ENCODE peak calls at places on chromosomes 7 and 10, in five cellular contexts. One of them, this sample, is unnamed.

GRCh38 chr7:159127691-159128642 is 16.7 kb downstream of the VIPR2 start:
- DNase-seq in A549: no peak
- DNase-seq in lower lobe of right lung: no peak
- DNase-seq in breast epithelium: no peak
- DNase-seq in heart right ventricle: no peak
- DNase-seq in this sample: no peak

GRCh38 chr7:103487419-103487818 is 41.4 kb upstream of the SLC26A5 start:
- DNase-seq in lower lobe of right lung: no peak
- DNase-seq in breast epithelium: no peak
- DNase-seq in A549: no peak
- DNase-seq in heart right ventricle: no peak
- DNase-seq in this sample: no peak

GRCh38 chr10:125605167-125605566 is 77.8 kb downstream of the TEX36 start:
- DNase-seq in A549: no peak
- DNase-seq in heart right ventricle: no peak
- DNase-seq in lower lobe of right lung: no peak
- DNase-seq in breast epithelium: no peak
- DNase-seq in this sample: no peak

GRCh38 chr7:50369408-50370026 is 65.0 kb downstream of the IKZF1 start:
- DNase-seq in A549: no peak
- DNase-seq in heart right ventricle: no peak
- DNase-seq in breast epithelium: no peak
- DNase-seq in lower lobe of right lung: no peak
- DNase-seq in this sample: no peak

GRCh38 chr7:2894118-2894940 is 50.2 kb upstream of the GNA12 start:
- DNase-seq in breast epithelium: no peak
- DNase-seq in heart right ventricle: no peak
- DNase-seq in lower lobe of right lung: no peak
- DNase-seq in A549: no peak
- DNase-seq in this sample: no peak

GRCh38 chr10:33484787-33485186 is 150.3 kb upstream of the NRP1 start:
- DNase-seq in breast epithelium: no peak
- DNase-seq in heart right ventricle: no peak
- DNase-seq in A549: no peak
- DNase-seq in lower lobe of right lung: no peak
- DNase-seq in this sample: no peak

GRCh38 chr7:66921396-66921917 is 432 bp downstream of the TMEM248 start:
- DNase-seq in breast epithelium: peak
- DNase-seq in heart right ventricle: no peak
- DNase-seq in lower lobe of right lung: no peak
- DNase-seq in A549: no peak
- DNase-seq in this sample: peak

GRCh38 chr10:132865851-132866600 is 76.3 kb downstream of the CFAP46 start:
- DNase-seq in heart right ventricle: peak
- DNase-seq in A549: no peak
- DNase-seq in breast epithelium: peak
- DNase-seq in lower lobe of right lung: peak
- DNase-seq in this sample: no peak

GRCh38 chr7:134899729-134900128 is 86.6 kb upstream of the AGBL3 start:
- DNase-seq in breast epithelium: no peak
- DNase-seq in lower lobe of right lung: no peak
- DNase-seq in A549: no peak
- DNase-seq in heart right ventricle: no peak
- DNase-seq in this sample: no peak

GRCh38 chr7:95267754-95268153 is 56.6 kb downstream of the PON1 start:
- DNase-seq in breast epithelium: no peak
- DNase-seq in heart right ventricle: no peak
- DNase-seq in lower lobe of right lung: no peak
- DNase-seq in A549: no peak
- DNase-seq in this sample: no peak

GRCh38 chr7:102140952-102141370 is 145.7 kb upstream of the SH2B2 start:
- DNase-seq in heart right ventricle: no peak
- DNase-seq in breast epithelium: no peak
- DNase-seq in lower lobe of right lung: no peak
- DNase-seq in A549: no peak
- DNase-seq in this sample: no peak

GRCh38 chr7:38178695-38179344 is 775 bp downstream of the STARD3NL start:
- DNase-seq in lower lobe of right lung: no peak
- DNase-seq in heart right ventricle: no peak
- DNase-seq in breast epithelium: no peak
- DNase-seq in A549: no peak
- DNase-seq in this sample: no peak

GRCh38 chr10:94358480-94358879 is 4.3 kb downstream of the NOC3L start:
- DNase-seq in heart right ventricle: no peak
- DNase-seq in lower lobe of right lung: no peak
- DNase-seq in breast epithelium: no peak
- DNase-seq in A549: no peak
- DNase-seq in this sample: no peak

GRCh38 chr10:79310911-79311573 is 36.2 kb upstream of the PPIF start:
- DNase-seq in heart right ventricle: peak
- DNase-seq in lower lobe of right lung: peak
- DNase-seq in breast epithelium: no peak
- DNase-seq in A549: no peak
- DNase-seq in this sample: no peak

GRCh38 chr7:16062269-16062668 is 359.1 kb downstream of the CRPPA start:
- DNase-seq in lower lobe of right lung: no peak
- DNase-seq in A549: no peak
- DNase-seq in heart right ventricle: no peak
- DNase-seq in breast epithelium: no peak
- DNase-seq in this sample: no peak

GRCh38 chr7:144513332-144513731 is 109.8 kb upstream of the NOBOX start:
- DNase-seq in breast epithelium: no peak
- DNase-seq in lower lobe of right lung: no peak
- DNase-seq in A549: peak
- DNase-seq in heart right ventricle: no peak
- DNase-seq in this sample: no peak

GRCh38 chr10:75462865-75463264 is 31.4 kb downstream of the LRMDA start:
- DNase-seq in A549: no peak
- DNase-seq in lower lobe of right lung: no peak
- DNase-seq in heart right ventricle: no peak
- DNase-seq in breast epithelium: no peak
- DNase-seq in this sample: no peak

DNA sequence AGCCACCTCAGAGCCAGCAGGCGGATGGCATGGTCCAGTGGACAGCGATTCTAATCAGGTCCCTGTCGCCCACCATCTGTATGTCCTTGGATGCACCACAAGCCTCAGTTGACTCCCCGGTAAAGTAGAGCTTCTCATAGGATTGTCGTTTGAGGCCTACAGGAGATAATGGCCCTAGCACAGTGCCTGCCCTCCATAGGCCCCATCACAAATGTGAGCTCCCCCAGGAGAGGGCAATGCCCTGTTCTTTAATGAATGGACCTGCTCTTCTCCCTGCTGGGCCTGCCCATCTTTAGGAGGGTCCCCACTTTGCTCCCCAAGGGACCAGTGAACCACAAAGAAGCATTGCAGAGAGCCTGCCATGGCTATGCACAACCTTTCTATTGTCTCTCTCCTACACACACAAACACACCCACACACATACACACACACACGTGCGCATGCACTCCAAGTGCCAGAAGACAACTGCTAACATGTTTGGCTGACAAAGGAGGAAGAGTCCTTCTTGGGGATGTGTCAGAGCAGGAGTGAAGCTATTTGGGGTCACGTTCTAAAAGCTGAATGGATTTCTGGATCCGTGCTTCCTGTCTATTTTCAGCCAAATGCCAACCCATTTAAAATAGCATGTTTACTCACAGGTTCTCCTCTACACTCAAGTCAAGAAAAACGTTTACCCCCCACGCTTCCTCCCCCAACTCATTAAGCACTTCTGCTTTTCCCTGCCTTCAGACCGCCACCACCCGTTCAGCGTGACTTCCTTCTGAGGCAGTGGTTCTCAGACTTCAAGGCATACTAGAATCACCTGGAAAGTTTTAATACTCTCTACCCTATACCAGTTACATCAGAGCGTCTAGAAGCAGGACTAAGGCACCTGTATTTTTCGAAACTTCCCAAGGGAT is 196.1 kb downstream of the GRID1 start:
- DNase-seq in lower lobe of right lung: no peak
- DNase-seq in breast epithelium: peak
- DNase-seq in heart right ventricle: no peak
- DNase-seq in A549: no peak
- DNase-seq in this sample: no peak
- H3K27ac ChIP-seq in lower lobe of right lung: no peak
- H3K27ac ChIP-seq in breast epithelium: no peak
- H3K27ac ChIP-seq in heart right ventricle: no peak
- H3K27ac ChIP-seq in A549: no peak
- H3K27ac ChIP-seq in this sample: no peak

DNA sequence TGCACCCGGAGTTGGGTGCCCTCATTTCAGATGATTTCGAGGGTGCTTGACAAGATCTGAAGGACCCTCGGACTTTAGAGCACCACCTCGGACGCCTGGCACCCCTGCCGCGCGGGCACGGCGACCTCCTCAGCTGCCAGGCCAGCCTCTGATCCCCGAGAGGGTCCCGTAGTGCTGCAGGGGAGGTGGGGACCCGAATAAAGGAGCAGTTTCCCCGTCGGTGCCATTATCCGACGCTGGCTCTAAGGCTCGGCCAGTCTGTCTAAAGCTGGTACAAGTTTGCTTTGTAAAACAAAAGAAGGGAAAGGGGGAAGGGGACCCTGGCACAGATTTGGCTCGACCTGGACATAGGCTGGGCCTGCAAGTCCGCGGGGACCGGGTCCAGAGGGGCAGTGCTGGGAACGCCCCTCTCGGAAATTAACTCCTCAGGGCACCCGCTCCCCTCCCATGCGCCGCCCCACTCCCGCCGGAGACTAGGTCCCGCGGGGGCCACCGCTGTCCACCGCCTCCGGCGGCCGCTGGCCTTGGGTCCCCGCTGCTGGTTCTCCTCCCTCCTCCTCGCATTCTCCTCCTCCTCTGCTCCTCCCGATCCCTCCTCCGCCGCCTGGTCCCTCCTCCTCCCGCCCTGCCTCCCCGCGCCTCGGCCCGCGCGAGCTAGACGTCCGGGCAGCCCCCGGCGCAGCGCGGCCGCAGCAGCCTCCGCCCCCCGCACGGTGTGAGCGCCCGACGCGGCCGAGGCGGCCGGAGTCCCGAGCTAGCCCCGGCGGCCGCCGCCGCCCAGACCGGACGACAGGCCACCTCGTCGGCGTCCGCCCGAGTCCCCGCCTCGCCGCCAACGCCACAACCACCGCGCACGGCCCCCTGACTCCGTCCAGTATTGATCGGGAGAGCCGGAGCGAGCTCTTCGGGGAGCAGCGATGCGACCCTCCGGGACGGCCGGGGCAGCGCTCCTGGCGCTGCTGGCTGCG is at the start of gene EGFR:
- DNase-seq in A549: peak
- DNase-seq in heart right ventricle: peak
- DNase-seq in breast epithelium: peak
- DNase-seq in lower lobe of right lung: peak
- DNase-seq in this sample: no peak
- H3K27ac ChIP-seq in A549: peak
- H3K27ac ChIP-seq in heart right ventricle: peak
- H3K27ac ChIP-seq in breast epithelium: peak
- H3K27ac ChIP-seq in lower lobe of right lung: peak
- H3K27ac ChIP-seq in this sample: no peak

GRCh38 chr10:10798543-10799192 is 219.0 kb upstream of the CELF2 start:
- DNase-seq in lower lobe of right lung: no peak
- DNase-seq in A549: no peak
- DNase-seq in breast epithelium: no peak
- DNase-seq in heart right ventricle: peak
- DNase-seq in this sample: no peak

GRCh38 chr10:10796774-10797415 is 220.8 kb upstream of the CELF2 start:
- DNase-seq in heart right ventricle: no peak
- DNase-seq in A549: no peak
- DNase-seq in breast epithelium: no peak
- DNase-seq in lower lobe of right lung: no peak
- DNase-seq in this sample: no peak

GRCh38 chr10:10796061-10796773 is 221.5 kb upstream of the CELF2 start:
- DNase-seq in breast epithelium: no peak
- DNase-seq in lower lobe of right lung: no peak
- DNase-seq in A549: no peak
- DNase-seq in heart right ventricle: no peak
- DNase-seq in this sample: no peak

GRCh38 chr10:10798021-10798420 is 219.7 kb upstream of the CELF2 start:
- DNase-seq in breast epithelium: no peak
- DNase-seq in A549: no peak
- DNase-seq in lower lobe of right lung: no peak
- DNase-seq in heart right ventricle: no peak
- DNase-seq in this sample: no peak

DNA sequence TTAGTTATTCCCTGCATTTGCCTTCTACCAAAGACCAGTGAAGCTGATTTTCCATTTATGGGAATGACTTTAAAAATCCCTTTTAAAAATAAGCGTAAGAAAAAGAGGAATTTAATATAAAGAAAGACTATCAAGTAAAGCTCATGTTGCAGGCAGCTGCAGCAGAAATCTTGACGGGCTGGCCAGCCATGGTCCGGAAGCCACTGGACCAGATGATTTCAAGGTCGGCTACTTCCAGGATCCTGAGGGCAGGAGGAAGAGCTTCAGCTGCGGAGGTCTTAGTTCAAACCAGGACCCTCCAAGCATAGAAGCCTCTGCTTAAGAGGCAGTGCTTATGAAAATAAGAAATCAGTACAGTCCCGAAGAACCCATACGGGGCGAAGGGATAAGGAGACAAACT is 220.2 kb upstream of the CELF2 start:
- DNase-seq in A549: no peak
- DNase-seq in heart right ventricle: peak
- DNase-seq in breast epithelium: no peak
- DNase-seq in lower lobe of right lung: no peak
- DNase-seq in this sample: no peak
- H3K27ac ChIP-seq in A549: no peak
- H3K27ac ChIP-seq in heart right ventricle: peak
- H3K27ac ChIP-seq in breast epithelium: peak
- H3K27ac ChIP-seq in lower lobe of right lung: peak
- H3K27ac ChIP-seq in this sample: no peak

DNA sequence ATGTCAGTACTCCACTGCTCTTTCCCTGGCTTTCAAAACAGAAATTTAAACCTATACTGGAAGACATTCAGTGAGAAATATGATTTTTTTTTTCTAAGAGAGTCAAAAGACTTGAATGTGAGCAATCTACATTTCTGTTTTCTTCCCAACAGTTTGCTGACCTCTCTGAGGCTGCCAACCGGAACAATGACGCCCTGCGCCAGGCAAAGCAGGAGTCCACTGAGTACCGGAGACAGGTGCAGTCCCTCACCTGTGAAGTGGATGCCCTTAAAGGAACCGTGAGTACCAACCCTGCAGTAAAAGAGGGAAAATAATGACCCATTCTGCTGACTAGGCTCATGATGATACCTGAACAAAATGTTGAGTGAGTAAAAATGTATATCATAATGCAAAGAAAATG is 6.5 kb downstream of the VIM start:
- DNase-seq in breast epithelium: no peak
- DNase-seq in A549: no peak
- DNase-seq in heart right ventricle: no peak
- DNase-seq in lower lobe of right lung: no peak
- DNase-seq in this sample: no peak
- H3K27ac ChIP-seq in breast epithelium: peak
- H3K27ac ChIP-seq in A549: no peak
- H3K27ac ChIP-seq in heart right ventricle: no peak
- H3K27ac ChIP-seq in lower lobe of right lung: peak
- H3K27ac ChIP-seq in this sample: no peak

This sample was measured in effector memory CD4-positive, alpha-beta T cell.